ENCODE peak calls at places on chromosomes 1 and 21, in eight cellular contexts. I, Y, X, K, D, V, U and A are unnamed samples.

GRCh38 chr1:22329171-22329540 is 122.5 kb upstream of the ZBTB40 start:
- DNase-seq in X (no peak), I (no peak), D (no peak), U (no peak), V (no peak), Y (no peak), K (no peak), A (no peak)

GRCh38 chr21:37370152-37371040 is 3.8 kb downstream of the DYRK1A start:
- DNase-seq in V (no peak), K (no peak), D (no peak), I (no peak), Y (peak), X (no peak), U (peak), A (peak)

GRCh38 chr1:43729816-43730463 is 22.6 kb downstream of the ST3GAL3 start:
- DNase-seq in D (no peak), X (no peak), V (no peak), K (no peak), U (no peak), Y (peak), I (no peak), A (no peak)

GRCh38 chr1:158067651-158068050 is 74.2 kb downstream of the KIRREL1 start:
- DNase-seq in Y (peak), X (no peak), D (no peak), U (no peak), V (no peak), K (no peak), I (no peak), A (no peak)

GRCh38 chr1:201016211-201016651 is 7.3 kb downstream of the KIF21B start:
- DNase-seq in D (no peak), X (no peak), I (no peak), U (peak), Y (no peak), V (peak), K (no peak), A (no peak)

GRCh38 chr1:24641646-24642151 is 1.4 kb upstream of the SRRM1 start:
- DNase-seq in X (peak), I (no peak), D (peak), Y (peak), K (peak), U (peak), V (no peak), A (peak)

GRCh38 chr1:179807691-179808485 is 64.8 kb downstream of the FAM163A start:
- DNase-seq in X (no peak), Y (peak), U (no peak), I (no peak), K (no peak), V (no peak), D (peak), A (no peak)

GRCh38 chr1:157150631-157151030 is 12.4 kb upstream of the ETV3 start:
- DNase-seq in D (no peak), V (no peak), U (no peak), Y (no peak), K (no peak), I (no peak), X (no peak), A (no peak)

GRCh38 chr1:86068126-86068805 is 88.3 kb downstream of the COL24A1 start:
- DNase-seq in K (no peak), X (no peak), V (no peak), Y (no peak), U (no peak), D (no peak), I (no peak), A (no peak)

GRCh38 chr21:42121792-42122191 is 50.7 kb downstream of the UMODL1 start:
- DNase-seq in I (no peak), Y (no peak), X (peak), U (no peak), V (no peak), K (no peak), D (no peak), A (no peak)

GRCh38 chr21:28832013-28832714 is 160.5 kb downstream of the LTN1 start:
- DNase-seq in D (peak), X (no peak), K (no peak), U (peak), I (no peak), Y (peak), V (no peak), A (peak)

GRCh38 chr1:92315766-92316413 is 17.0 kb downstream of the RPAP2 start:
- DNase-seq in K (peak), U (no peak), I (no peak), X (no peak), D (no peak), Y (no peak), V (no peak), A (no peak)

GRCh38 chr1:24878775-24879742 is 51.0 kb downstream of the RUNX3 start:
- DNase-seq in X (no peak), V (no peak), I (no peak), U (no peak), K (peak), Y (peak), D (peak), A (no peak)

GRCh38 chr1:156581661-156582387 is 2.3 kb downstream of the TTC24 start:
- DNase-seq in D (no peak), K (peak), V (no peak), X (no peak), Y (no peak), I (no peak), U (no peak), A (no peak)

GRCh38 chr1:205360166-205360565 is 3.4 kb upstream of the KLHDC8A start:
- DNase-seq in K (no peak), V (peak), I (no peak), X (no peak), U (no peak), Y (no peak), D (no peak), A (no peak)

GRCh38 chr1:26363549-26364448 is 8.8 kb downstream of the ZNF683 start:
- DNase-seq in V (peak), X (peak), U (peak), D (no peak), I (no peak), Y (peak), K (peak), A (peak)

GRCh38 chr1:154760469-154760933 is 109.6 kb downstream of the KCNN3 start:
- DNase-seq in X (no peak), V (no peak), D (no peak), I (no peak), Y (no peak), K (peak), U (peak), A (no peak)

GRCh38 chr1:234515821-234516241 is 36.9 kb upstream of the TARBP1 start:
- DNase-seq in Y (peak), K (no peak), X (no peak), U (peak), D (peak), I (no peak), V (no peak), A (no peak)

GRCh38 chr1:156602557-156602993 is 1.3 kb upstream of the GPATCH4 start:
- DNase-seq in X (no peak), V (no peak), D (peak), I (no peak), K (peak), Y (peak), U (peak), A (no peak)